ENCODE peak calls at places on chromosomes 13 and 19, in eight cellular contexts. One of them, this sample, is unnamed.

GRCh38 chr13:28540612-28541011 is 45.7 kb upstream of the FLT1 start:
- DNase-seq in Peyer's patch: no peak
- DNase-seq in esophagus squamous epithelium: no peak
- DNase-seq in NB4: no peak
- DNase-seq in testis: no peak
- DNase-seq in breast epithelium: no peak
- DNase-seq in heart left ventricle: no peak
- DNase-seq in adrenal gland: no peak
- DNase-seq in this sample: no peak

GRCh38 chr13:112874751-112875300 is 94.2 kb upstream of the MCF2L start:
- DNase-seq in NB4: no peak
- DNase-seq in breast epithelium: no peak
- DNase-seq in adrenal gland: no peak
- DNase-seq in esophagus squamous epithelium: no peak
- DNase-seq in testis: no peak
- DNase-seq in Peyer's patch: peak; percentile 38
- DNase-seq in heart left ventricle: no peak
- DNase-seq in this sample: no peak

GRCh38 chr19:39607021-39607420 is 4.7 kb downstream of the LGALS13 start:
- DNase-seq in Peyer's patch: no peak
- DNase-seq in heart left ventricle: no peak
- DNase-seq in NB4: no peak
- DNase-seq in adrenal gland: no peak
- DNase-seq in testis: no peak
- DNase-seq in breast epithelium: no peak
- DNase-seq in esophagus squamous epithelium: no peak
- DNase-seq in this sample: no peak

GRCh38 chr13:30154931-30155330 is 152.4 kb downstream of the KATNAL1 start:
- DNase-seq in adrenal gland: no peak
- DNase-seq in NB4: no peak
- DNase-seq in heart left ventricle: peak; percentile 46
- DNase-seq in esophagus squamous epithelium: no peak
- DNase-seq in breast epithelium: no peak
- DNase-seq in Peyer's patch: peak; percentile 36
- DNase-seq in testis: no peak
- DNase-seq in this sample: no peak

GRCh38 chr19:32333227-32333626 is 12.2 kb upstream of the ZNF507 start:
- DNase-seq in heart left ventricle: no peak
- DNase-seq in Peyer's patch: no peak
- DNase-seq in testis: no peak
- DNase-seq in NB4: no peak
- DNase-seq in breast epithelium: no peak
- DNase-seq in adrenal gland: no peak
- DNase-seq in esophagus squamous epithelium: no peak
- DNase-seq in this sample: no peak

GRCh38 chr13:50677687-50678463 is 165.6 kb downstream of the DLEU7 start:
- DNase-seq in heart left ventricle: no peak
- DNase-seq in breast epithelium: no peak
- DNase-seq in Peyer's patch: no peak
- DNase-seq in adrenal gland: no peak
- DNase-seq in esophagus squamous epithelium: no peak
- DNase-seq in testis: peak; percentile 79
- DNase-seq in NB4: no peak
- DNase-seq in this sample: no peak

GRCh38 chr19:13621413-13621812 is 115.1 kb upstream of the CACNA1A start:
- DNase-seq in testis: no peak
- DNase-seq in esophagus squamous epithelium: no peak
- DNase-seq in Peyer's patch: no peak
- DNase-seq in adrenal gland: peak; percentile 44
- DNase-seq in heart left ventricle: no peak
- DNase-seq in NB4: peak; percentile 11
- DNase-seq in breast epithelium: peak; percentile 48
- DNase-seq in this sample: no peak

GRCh38 chr19:33403221-33403972 is 29.9 kb downstream of the CEBPG start:
- DNase-seq in esophagus squamous epithelium: no peak
- DNase-seq in heart left ventricle: peak; percentile 40
- DNase-seq in Peyer's patch: peak; percentile 81
- DNase-seq in breast epithelium: peak; percentile 49
- DNase-seq in testis: no peak
- DNase-seq in NB4: no peak
- DNase-seq in adrenal gland: no peak
- DNase-seq in this sample: peak; percentile 45

GRCh38 chr19:6011794-6012193 is 33.9 kb upstream of the RANBP3 start:
- DNase-seq in Peyer's patch: no peak
- DNase-seq in esophagus squamous epithelium: no peak
- DNase-seq in testis: no peak
- DNase-seq in NB4: no peak
- DNase-seq in adrenal gland: no peak
- DNase-seq in breast epithelium: no peak
- DNase-seq in heart left ventricle: no peak
- DNase-seq in this sample: no peak

GRCh38 chr13:93338906-93339305 is 112.3 kb downstream of the GPC6 start:
- DNase-seq in esophagus squamous epithelium: no peak
- DNase-seq in testis: no peak
- DNase-seq in adrenal gland: no peak
- DNase-seq in Peyer's patch: no peak
- DNase-seq in heart left ventricle: no peak
- DNase-seq in breast epithelium: no peak
- DNase-seq in NB4: no peak
- DNase-seq in this sample: no peak

GRCh38 chr13:49985129-49985528 is 11.7 kb upstream of the TRIM13 start:
- DNase-seq in esophagus squamous epithelium: no peak
- DNase-seq in testis: no peak
- DNase-seq in breast epithelium: no peak
- DNase-seq in NB4: no peak
- DNase-seq in Peyer's patch: no peak
- DNase-seq in adrenal gland: no peak
- DNase-seq in heart left ventricle: no peak
- DNase-seq in this sample: no peak

GRCh38 chr19:41531438-41532311 is 44.3 kb upstream of the CEACAM21 start:
- DNase-seq in esophagus squamous epithelium: peak; percentile 43
- DNase-seq in testis: peak; percentile 64
- DNase-seq in Peyer's patch: no peak
- DNase-seq in NB4: peak; percentile 87
- DNase-seq in adrenal gland: peak; percentile 47
- DNase-seq in breast epithelium: peak; percentile 83
- DNase-seq in heart left ventricle: peak; percentile 83
- DNase-seq in this sample: peak; percentile 74

GRCh38 chr19:58513694-58514563 is 2.1 kb upstream of the SLC27A5 start:
- DNase-seq in Peyer's patch: peak; percentile 93
- DNase-seq in testis: peak; percentile 86
- DNase-seq in heart left ventricle: peak; percentile 95
- DNase-seq in NB4: peak; percentile 96
- DNase-seq in adrenal gland: peak; percentile 93
- DNase-seq in esophagus squamous epithelium: no peak
- DNase-seq in breast epithelium: peak; percentile 91
- DNase-seq in this sample: peak; percentile 94

GRCh38 chr19:51548891-51549305 is 17.4 kb upstream of the SIGLEC6 start:
- DNase-seq in esophagus squamous epithelium: no peak
- DNase-seq in heart left ventricle: no peak
- DNase-seq in breast epithelium: peak; percentile 24
- DNase-seq in Peyer's patch: peak; percentile 9
- DNase-seq in testis: no peak
- DNase-seq in NB4: no peak
- DNase-seq in adrenal gland: no peak
- DNase-seq in this sample: no peak

GRCh38 chr19:51547397-51548212 is 16.1 kb upstream of the SIGLEC6 start:
- DNase-seq in adrenal gland: no peak
- DNase-seq in heart left ventricle: no peak
- DNase-seq in testis: no peak
- DNase-seq in esophagus squamous epithelium: no peak
- DNase-seq in breast epithelium: no peak
- DNase-seq in Peyer's patch: peak; percentile 7
- DNase-seq in NB4: peak; percentile 82
- DNase-seq in this sample: no peak

GRCh38 chr19:51549533-51550324 is 18.3 kb upstream of the SIGLEC6 start:
- DNase-seq in heart left ventricle: no peak
- DNase-seq in adrenal gland: no peak
- DNase-seq in NB4: no peak
- DNase-seq in esophagus squamous epithelium: no peak
- DNase-seq in testis: no peak
- DNase-seq in breast epithelium: no peak
- DNase-seq in Peyer's patch: peak; percentile 1
- DNase-seq in this sample: no peak

GRCh38 chr19:51546650-51547396 is 15.4 kb upstream of the SIGLEC6 start:
- DNase-seq in heart left ventricle: no peak
- DNase-seq in breast epithelium: no peak
- DNase-seq in NB4: peak; percentile 98
- DNase-seq in adrenal gland: no peak
- DNase-seq in esophagus squamous epithelium: no peak
- DNase-seq in testis: no peak
- DNase-seq in Peyer's patch: no peak
- DNase-seq in this sample: no peak

GRCh38 chr19:51548213-51548651 is 16.8 kb upstream of the SIGLEC6 start:
- DNase-seq in heart left ventricle: no peak
- DNase-seq in breast epithelium: peak; percentile 20
- DNase-seq in NB4: peak; percentile 45
- DNase-seq in Peyer's patch: peak; percentile 34
- DNase-seq in adrenal gland: no peak
- DNase-seq in esophagus squamous epithelium: no peak
- DNase-seq in testis: no peak
- DNase-seq in this sample: no peak
- H3K4me3 ChIP-seq in heart left ventricle: no peak overlapping the region
- H3K4me3 ChIP-seq in breast epithelium: no peak overlapping the region
- H3K4me3 ChIP-seq in NB4: no peak overlapping the region
- H3K4me3 ChIP-seq in Peyer's patch: no peak overlapping the region
- H3K4me3 ChIP-seq in adrenal gland: no peak overlapping the region
- H3K4me3 ChIP-seq in esophagus squamous epithelium: no peak overlapping the region
- H3K4me3 ChIP-seq in testis: no peak overlapping the region
- H3K4me3 ChIP-seq in this sample: no peak overlapping the region

DNA sequence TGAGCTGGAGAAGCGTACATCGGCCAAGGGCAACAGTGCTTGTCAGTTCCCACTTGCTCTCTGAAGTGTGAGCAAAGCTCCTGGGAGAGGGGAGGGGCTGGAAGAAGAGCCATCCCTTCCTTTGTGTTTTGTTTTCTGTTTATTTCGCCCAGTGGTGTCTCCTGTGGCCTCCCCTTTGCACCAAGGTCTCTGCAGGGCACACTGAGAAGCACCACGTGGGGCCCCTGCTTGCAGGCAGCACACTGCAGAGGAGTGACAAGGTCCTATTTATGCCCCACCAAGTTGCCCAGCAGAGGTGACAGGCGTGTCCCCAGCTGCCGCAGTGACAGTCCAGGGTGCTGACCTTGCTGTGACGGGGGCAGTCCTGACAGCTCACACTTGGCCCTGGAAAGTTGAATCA is 24.0 kb downstream of the GRIN2D start:
- DNase-seq in adrenal gland: no peak
- DNase-seq in testis: no peak
- DNase-seq in breast epithelium: no peak
- DNase-seq in Peyer's patch: no peak
- DNase-seq in heart left ventricle: no peak
- DNase-seq in NB4: no peak
- DNase-seq in esophagus squamous epithelium: no peak
- DNase-seq in this sample: no peak
- TF ChIP-seq POLR2A in adrenal gland: no peak
- TF ChIP-seq POLR2A in testis: no peak
- TF ChIP-seq POLR2A in breast epithelium: no peak
- TF ChIP-seq POLR2A in Peyer's patch: no peak
- TF ChIP-seq POLR2A in heart left ventricle: no peak
- TF ChIP-seq POLR2A in NB4: no peak
- TF ChIP-seq POLR2A in esophagus squamous epithelium: no peak
- TF ChIP-seq POLR2A in this sample: no peak

DNA sequence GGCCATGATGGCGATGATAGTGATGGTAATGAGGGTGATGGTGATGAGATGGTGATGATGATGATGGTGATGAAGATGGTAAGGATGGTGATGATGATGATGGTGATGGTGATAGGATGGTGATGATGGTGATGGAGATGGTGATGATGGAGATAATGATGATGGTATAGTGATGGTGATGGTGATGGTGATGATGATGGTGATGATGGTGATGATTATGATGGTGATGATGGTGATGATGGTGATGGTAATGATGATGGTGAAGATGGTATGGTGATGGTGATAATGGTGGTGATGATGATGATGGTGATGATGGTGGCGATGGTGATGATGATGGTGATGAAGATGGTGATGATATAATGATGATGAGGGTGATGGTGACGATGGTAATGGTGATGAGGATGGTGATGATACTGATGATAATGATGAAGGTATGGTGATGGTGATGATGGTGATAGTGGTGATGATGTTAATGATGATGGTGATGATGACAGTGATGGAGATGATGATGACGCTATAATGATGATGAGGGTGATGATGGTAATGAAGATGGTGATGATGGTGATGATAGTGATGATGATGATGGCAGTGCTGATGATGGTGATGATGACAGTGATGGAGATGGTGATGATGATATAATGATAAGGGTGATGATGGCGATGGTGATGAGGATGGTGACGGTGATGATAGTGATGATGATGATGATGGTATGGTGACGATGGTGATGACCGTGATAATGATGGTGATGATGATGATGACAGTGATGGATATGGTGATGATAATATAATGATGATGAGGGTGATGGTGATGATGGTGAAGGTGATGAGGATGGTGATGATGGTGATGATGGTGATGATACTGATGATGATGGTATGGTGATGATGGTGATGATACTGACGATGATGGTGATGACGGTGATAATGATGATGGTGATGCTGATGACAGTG is 37.5 kb downstream of the ZNF557 start:
- DNase-seq in Peyer's patch: no peak
- DNase-seq in heart left ventricle: no peak
- DNase-seq in breast epithelium: no peak
- DNase-seq in NB4: no peak
- DNase-seq in testis: no peak
- DNase-seq in esophagus squamous epithelium: no peak
- DNase-seq in adrenal gland: no peak
- DNase-seq in this sample: no peak
- H3K4me3 ChIP-seq in Peyer's patch: no peak overlapping the region
- H3K4me3 ChIP-seq in heart left ventricle: no peak overlapping the region
- H3K4me3 ChIP-seq in breast epithelium: no peak overlapping the region
- H3K4me3 ChIP-seq in NB4: no peak overlapping the region
- H3K4me3 ChIP-seq in testis: no peak overlapping the region
- H3K4me3 ChIP-seq in esophagus squamous epithelium: no peak overlapping the region
- H3K4me3 ChIP-seq in adrenal gland: no peak overlapping the region
- H3K4me3 ChIP-seq in this sample: no peak overlapping the region

GRCh38 chr19:2096543-2097329 is at the start of gene IZUMO4:
- DNase-seq in NB4: peak; percentile 93
- DNase-seq in Peyer's patch: peak; percentile 100
- DNase-seq in testis: peak; percentile 99
- DNase-seq in heart left ventricle: peak; percentile 100
- DNase-seq in breast epithelium: peak; percentile 100
- DNase-seq in esophagus squamous epithelium: peak; percentile 88
- DNase-seq in adrenal gland: peak; percentile 100
- DNase-seq in this sample: peak; percentile 100
- TF ChIP-seq POLR2A in NB4: no peak
- TF ChIP-seq POLR2A in Peyer's patch: no peak
- TF ChIP-seq POLR2A in testis: no peak
- TF ChIP-seq POLR2A in heart left ventricle: no peak
- TF ChIP-seq POLR2A in breast epithelium: no peak
- TF ChIP-seq POLR2A in esophagus squamous epithelium: no peak
- TF ChIP-seq POLR2A in adrenal gland: no peak
- TF ChIP-seq POLR2A in this sample: peak; percentile 16

DNA sequence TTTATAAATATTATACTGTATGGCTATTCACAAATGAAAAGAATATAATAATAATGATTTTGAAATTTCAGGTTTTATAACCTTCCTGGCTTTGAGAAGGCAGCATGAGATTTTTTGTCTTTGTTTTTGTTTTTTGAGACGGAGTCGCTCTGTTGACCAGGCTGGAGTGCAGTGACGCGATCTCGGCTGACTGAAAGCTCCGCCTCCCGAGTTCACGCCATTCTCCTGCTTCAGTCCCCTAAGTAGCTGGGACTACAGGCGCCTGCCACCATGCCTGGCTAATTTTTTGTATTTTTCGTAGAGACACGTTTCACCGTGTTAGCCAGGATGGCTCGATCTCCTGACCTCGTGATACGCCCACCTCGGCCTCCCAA is 64.1 kb downstream of the ZNF429 start:
- DNase-seq in testis: no peak
- DNase-seq in esophagus squamous epithelium: no peak
- DNase-seq in NB4: peak; percentile 69
- DNase-seq in adrenal gland: peak; percentile 53
- DNase-seq in breast epithelium: no peak
- DNase-seq in Peyer's patch: no peak
- DNase-seq in heart left ventricle: peak; percentile 85
- DNase-seq in this sample: peak; percentile 32
- H3K4me3 ChIP-seq in testis: peak overlapping the region; percentile 47
- H3K4me3 ChIP-seq in esophagus squamous epithelium: peak overlapping the region; percentile 32
- H3K4me3 ChIP-seq in NB4: peak overlapping the region; percentile 40
- H3K4me3 ChIP-seq in adrenal gland: peak overlapping the region; percentile 10
- H3K4me3 ChIP-seq in breast epithelium: peak overlapping the region; percentile 62
- H3K4me3 ChIP-seq in Peyer's patch: peak overlapping the region; percentile 46
- H3K4me3 ChIP-seq in heart left ventricle: peak overlapping the region; percentile 63
- H3K4me3 ChIP-seq in this sample: peak overlapping the region; percentile 46

This sample was measured in transverse colon.